ENCODE peak calls at places on chromosomes 12 and 14, in six cellular contexts. M is left colon, T is NCI-H1092 treated with DMSO at 0.1 percent for 48 hours, U is hepatocyte, L is suprapubic skin, K is H7. P is an unnamed sample.

GRCh38 chr14:102893452-102893851 is 29.0 kb upstream of the AMN start:
- DNase-seq in L (peak; percentile 84), K (no peak), M (peak; percentile 62), T (no peak), U (peak; percentile 55), P (peak; percentile 54)

GRCh38 chr12:121630791-121631190 is 4.5 kb downstream of the ORAI1 start:
- DNase-seq in K (no peak), L (no peak), T (no peak), U (no peak), M (no peak), P (no peak)

GRCh38 chr12:106409898-106410297 is 52.4 kb downstream of the POLR3B start:
- DNase-seq in U (no peak), T (no peak), L (no peak), M (no peak), K (no peak), P (no peak)

GRCh38 chr14:83575301-83575700 is 1954.6 kb upstream of the FLRT2 start:
- DNase-seq in U (no peak), L (no peak), M (no peak), K (no peak), T (no peak), P (no peak)

GRCh38 chr12:96882862-96883261 is 24.2 kb upstream of the NEDD1 start:
- DNase-seq in K (no peak), L (no peak), U (no peak), T (no peak), M (no peak), P (no peak)

GRCh38 chr14:61355892-61356325 is 34.5 kb downstream of the PRKCH start:
- DNase-seq in M (no peak), U (peak; percentile 51), L (peak; percentile 85), K (peak; percentile 19), T (no peak), P (no peak)

GRCh38 chr12:120223458-120224303 is 22.8 kb upstream of the RPLP0 start:
- DNase-seq in L (no peak), U (no peak), T (no peak), M (no peak), K (no peak), P (no peak)

GRCh38 chr12:47184813-47185212 is 105.1 kb upstream of the AMIGO2 start:
- DNase-seq in T (no peak), K (no peak), U (peak; percentile 19), L (no peak), M (no peak), P (no peak)

GRCh38 chr14:51873221-51873893 is 12.9 kb downstream of the GNG2 start:
- DNase-seq in U (peak; percentile 58), K (no peak), L (no peak), T (peak; percentile 89), M (no peak), P (no peak)

GRCh38 chr12:54000774-54001114 is 783 bp downstream of the HOXC9 start:
- DNase-seq in U (no peak), L (no peak), K (no peak), M (no peak), T (no peak), P (no peak)

GRCh38 chr12:11639463-11639862 is 10.0 kb upstream of the ETV6 start:
- DNase-seq in K (no peak), M (no peak), U (no peak), T (no peak), L (no peak), P (no peak)

GRCh38 chr14:65250162-65250495 is 147.8 kb upstream of the MAX start:
- DNase-seq in K (no peak), L (no peak), M (no peak), T (peak; percentile 32), U (no peak), P (no peak)

GRCh38 chr12:90280033-90280432 is 571.4 kb upstream of the ATP2B1 start:
- DNase-seq in L (no peak), K (no peak), M (no peak), T (no peak), U (no peak), P (no peak)

GRCh38 chr14:23137221-23138172 is 18.4 kb upstream of the CEBPE start:
- DNase-seq in U (no peak), M (no peak), L (no peak), T (peak; percentile 44), K (no peak), P (no peak)

GRCh38 chr12:131098178-131098981 is 144.7 kb downstream of the ADGRD1 start:
- DNase-seq in L (peak; percentile 48), M (peak; percentile 20), K (no peak), U (no peak), T (no peak), P (no peak)

GRCh38 chr12:126358806-126359205 is 1293.6 kb downstream of the AACS start:
- DNase-seq in T (no peak), K (no peak), M (no peak), L (no peak), U (no peak), P (no peak)

GRCh38 chr14:40850191-40850590 is 756.5 kb upstream of the LRFN5 start:
- DNase-seq in L (no peak), T (no peak), M (no peak), U (no peak), K (no peak), P (no peak)

GRCh38 chr14:71013551-71014192 is 106.4 kb downstream of the PCNX1 start:
- DNase-seq in K (no peak), T (no peak), L (no peak), M (no peak), U (no peak), P (no peak)

GRCh38 chr12:7058163-7058845 is 2.2 kb upstream of the C1S start:
- DNase-seq in U (no peak), K (no peak), T (no peak), M (peak; percentile 35), L (no peak), P (no peak)

GRCh38 chr12:94615284-94616216 is 34.8 kb downstream of the TMCC3 start:
- DNase-seq in L (no peak), K (no peak), T (peak; percentile 12), M (peak; percentile 71), U (peak; percentile 78), P (peak; percentile 76)

GRCh38 chr12:14810167-14810952 is 3.6 kb downstream of the SMCO3 start:
- DNase-seq in K (no peak), M (no peak), T (no peak), U (no peak), L (no peak), P (no peak)

GRCh38 chr12:726281-727140 is 25.9 kb upstream of the WNK1 start:
- DNase-seq in U (peak; percentile 62), K (no peak), M (no peak), T (no peak), L (no peak), P (no peak)

GRCh38 chr12:120980800-120981368 is 2.5 kb downstream of the HNF1A start:
- DNase-seq in T (no peak), M (peak; percentile 60), K (no peak), U (peak; percentile 63), L (no peak), P (peak; percentile 71)

GRCh38 chr14:51614707-51615106 is 37.0 kb upstream of the FRMD6 start:
- DNase-seq in M (no peak), U (no peak), T (no peak), L (no peak), K (no peak), P (no peak)

GRCh38 chr12:7061596-7061995 is 1.1 kb downstream of the C1S start:
- DNase-seq in U (no peak), K (no peak), T (no peak), M (no peak), L (no peak), P (no peak)

GRCh38 chr12:49923035-49923644 is 19.4 kb upstream of the FAIM2 start:
- DNase-seq in L (no peak), U (no peak), T (no peak), K (no peak), M (no peak), P (no peak)

GRCh38 chr14:61644834-61645233 is 50.5 kb upstream of the HIF1A start:
- DNase-seq in L (no peak), M (no peak), U (no peak), K (peak; percentile 36), T (peak; percentile 71), P (no peak)

GRCh38 chr12:52582971-52583456 is 9.4 kb upstream of the KRT74 start:
- DNase-seq in U (peak; percentile 82), M (no peak), K (peak; percentile 91), L (no peak), T (peak; percentile 51), P (peak; percentile 74)

GRCh38 chr12:103848132-103848531 is 7.1 kb upstream of the NT5DC3 start:
- DNase-seq in K (no peak), L (no peak), U (no peak), M (no peak), T (no peak), P (no peak)

GRCh38 chr12:55938826-55939501 is 8.0 kb downstream of the DGKA start:
- DNase-seq in L (no peak), K (peak; percentile 2), M (no peak), T (no peak), U (no peak), P (no peak)

P was measured in colonic mucosa.